ENCODE peak calls at places on chromosomes 7 and 10, in seven cellular contexts. F, Z, L, H, M, I and B are unnamed samples. For H3K4me1, the result is how much of the 10 kb centered on the place peaks cover.

GRCh38 chr10:64044098-64044497 is 522.9 kb downstream of the REEP3 start:
- DNase-seq in F (no peak), Z (no peak), L (no peak), H (no peak), M (no peak), I (no peak), B (no peak)

GRCh38 chr10:89414146-89414878 is at the start of gene IFIT5:
- DNase-seq in F (peak), Z (peak), L (peak), H (peak), M (peak), I (peak), B (peak)

GRCh38 chr7:18208921-18209320 is 181.3 kb upstream of the PRPS1L1 start:
- DNase-seq in F (no peak), Z (no peak), L (no peak), H (no peak), M (no peak), I (no peak), B (no peak)

GRCh38 chr7:13860734-13861133 is 128.7 kb downstream of the ETV1 start:
- DNase-seq in F (no peak), Z (no peak), L (no peak), H (no peak), M (no peak), I (peak), B (no peak)

GRCh38 chr10:132492323-132493035 is 45.1 kb upstream of the INPP5A start:
- DNase-seq in F (no peak), Z (no peak), L (peak), H (no peak), M (no peak), I (no peak), B (peak)

GRCh38 chr7:45575501-45576248 is 1.5 kb downstream of the ADCY1 start:
- DNase-seq in F (no peak), Z (no peak), L (no peak), H (no peak), M (no peak), I (no peak), B (no peak)

GRCh38 chr10:96565774-96566173 is 21.0 kb downstream of the TM9SF3 start:
- DNase-seq in F (no peak), Z (no peak), L (no peak), H (no peak), M (no peak), I (no peak), B (peak)

GRCh38 chr7:141533149-141533949 is 17.9 kb upstream of the AGK start:
- DNase-seq in F (peak), Z (peak), L (peak), H (peak), M (peak), I (peak), B (peak)

GRCh38 chr7:131546126-131546525 is 10.3 kb downstream of the PODXL start:
- DNase-seq in F (no peak), Z (no peak), L (no peak), H (no peak), M (peak), I (no peak), B (no peak)

GRCh38 chr10:95987685-95988426 is 55.5 kb upstream of the CCNJ start:
- DNase-seq in F (no peak), Z (no peak), L (no peak), H (no peak), M (no peak), I (no peak), B (no peak)

GRCh38 chr10:129840196-129840590 is 123.9 kb downstream of the EBF3 start:
- DNase-seq in F (no peak), Z (no peak), L (no peak), H (no peak), M (no peak), I (no peak), B (no peak)

GRCh38 chr7:154649434-154649833 is 353.5 kb downstream of the PAXIP1 start:
- DNase-seq in F (no peak), Z (no peak), L (no peak), H (no peak), M (no peak), I (no peak), B (no peak)

GRCh38 chr7:20238754-20239324 is 21.7 kb upstream of the MACC1 start:
- DNase-seq in F (no peak), Z (peak), L (no peak), H (no peak), M (peak), I (peak), B (peak)

GRCh38 chr10:33116293-33116697 is 158.3 kb upstream of the ITGB1 start:
- DNase-seq in F (peak), Z (peak), L (peak), H (no peak), M (no peak), I (no peak), B (peak)

GRCh38 chr7:79176859-79177477 is 276.5 kb downstream of the MAGI2 start:
- DNase-seq in F (no peak), Z (no peak), L (peak), H (no peak), M (peak), I (peak), B (peak)

GRCh38 chr10:80603516-80603915 is 65.8 kb downstream of the SH2D4B start:
- DNase-seq in F (no peak), Z (no peak), L (no peak), H (no peak), M (no peak), I (no peak), B (no peak)

GRCh38 chr10:27319752-27320561 is 79.4 kb upstream of the ACBD5 start:
- DNase-seq in F (no peak), Z (peak), L (peak), H (no peak), M (peak), I (peak), B (peak)

GRCh38 chr10:28922861-28923260 is 245.5 kb downstream of the BAMBI start:
- DNase-seq in F (no peak), Z (no peak), L (no peak), H (no peak), M (no peak), I (no peak), B (no peak)

GRCh38 chr7:13057462-13058200 is 370.2 kb downstream of the ARL4A start:
- DNase-seq in F (no peak), Z (no peak), L (no peak), H (no peak), M (no peak), I (no peak), B (no peak)

GRCh38 chr7:19377611-19378339 is 232.6 kb upstream of the FERD3L start:
- DNase-seq in F (no peak), Z (no peak), L (no peak), H (no peak), M (no peak), I (no peak), B (peak)

GRCh38 chr10:91162050-91162494 is 58.4 kb upstream of the PCGF5 start:
- DNase-seq in F (peak), Z (no peak), L (no peak), H (peak), M (peak), I (no peak), B (peak)

GRCh38 chr7:2978403-2978802 is 65.3 kb downstream of the CARD11 start:
- DNase-seq in F (peak), Z (peak), L (no peak), H (peak), M (peak), I (peak), B (no peak)

GRCh38 chr7:3028071-3028766 is 15.4 kb downstream of the CARD11 start:
- DNase-seq in F (peak), Z (peak), L (no peak), H (no peak), M (no peak), I (peak), B (peak)

GRCh38 chr7:25073451-25073850 is 51.6 kb downstream of the CYCS start:
- DNase-seq in F (no peak), Z (no peak), L (no peak), H (no peak), M (no peak), I (no peak), B (peak)

GRCh38 chr10:124640538-124641231 is 103.5 kb downstream of the FAM53B start:
- DNase-seq in F (no peak), Z (no peak), L (peak), H (no peak), M (no peak), I (peak), B (no peak)

GRCh38 chr7:7795736-7796135 is 77.3 kb upstream of the RPA3 start:
- DNase-seq in F (no peak), Z (no peak), L (no peak), H (no peak), M (no peak), I (peak), B (peak)

GRCh38 chr7:74284781-74285259 is 4.4 kb upstream of the CLIP2 start:
- DNase-seq in F (no peak), Z (no peak), L (peak), H (no peak), M (peak), I (no peak), B (no peak)

GRCh38 chr7:96719164-96719563 is 9.5 kb upstream of the SEM1 start:
- DNase-seq in F (no peak), Z (no peak), L (no peak), H (no peak), M (no peak), I (no peak), B (no peak)

GRCh38 chr7:32516551-32517082 is 21.3 kb downstream of the AVL9 start:
- DNase-seq in F (no peak), Z (no peak), L (no peak), H (no peak), M (peak), I (no peak), B (peak)

GRCh38 chr10:78464856-78465221 is 431.2 kb downstream of the RPS24 start:
- DNase-seq in F (no peak), Z (no peak), L (no peak), H (no peak), M (no peak), I (no peak), B (no peak)

GRCh38 chr10:27646194-27646593 is 99.4 kb downstream of the MKX start:
- DNase-seq in F (no peak), Z (no peak), L (no peak), H (no peak), M (no peak), I (no peak), B (peak)

GRCh38 chr7:143263266-143264195 is at the start of gene GSTK1:
- DNase-seq in F (peak), Z (peak), L (peak), H (peak), M (peak), I (peak), B (peak)

DNA sequence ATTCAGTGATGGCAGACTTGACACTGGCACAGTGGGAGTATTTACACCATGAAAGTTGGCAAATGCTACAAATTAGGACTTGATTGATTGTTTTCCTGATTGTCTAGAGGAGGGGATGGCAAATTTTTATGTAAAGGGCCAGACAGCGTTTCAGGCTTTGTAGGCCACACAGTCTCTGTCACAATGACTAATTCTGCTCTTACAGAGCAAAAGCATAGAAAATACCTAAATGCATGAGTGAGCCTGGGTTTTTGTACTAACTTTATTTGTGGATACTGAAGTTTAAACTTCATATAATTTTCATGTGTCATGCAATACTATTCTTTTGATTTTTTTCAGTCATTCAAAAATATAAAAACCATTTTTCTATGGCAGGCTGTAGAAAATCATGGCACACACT is 9.0 kb upstream of the ARMS2 start:
- DNase-seq in F (no peak), Z (no peak), L (no peak), H (no peak), M (no peak), I (no peak), B (no peak)
- H3K4me1 ChIP-seq in F (under half), Z (under half), L (under half), H (under half), M (under half), I (under half), B (under half)

GRCh38 chr7:11699666-11700065 is 132.3 kb downstream of the THSD7A start:
- DNase-seq in F (no peak), Z (no peak), L (no peak), H (no peak), M (no peak), I (no peak), B (no peak)

GRCh38 chr7:11702938-11703337 is 129.1 kb downstream of the THSD7A start:
- DNase-seq in F (no peak), Z (no peak), L (no peak), H (no peak), M (no peak), I (no peak), B (no peak)

GRCh38 chr7:11701829-11702560 is 130.0 kb downstream of the THSD7A start:
- DNase-seq in F (no peak), Z (no peak), L (no peak), H (no peak), M (no peak), I (no peak), B (peak)

GRCh38 chr7:11703829-11704228 is 128.2 kb downstream of the THSD7A start:
- DNase-seq in F (no peak), Z (no peak), L (no peak), H (no peak), M (no peak), I (no peak), B (no peak)

GRCh38 chr7:11698273-11698930 is 133.6 kb downstream of the THSD7A start:
- DNase-seq in F (no peak), Z (no peak), L (no peak), H (no peak), M (no peak), I (no peak), B (no peak)
- H3K4me3 ChIP-seq in F (no peak), Z (no peak), L (no peak), H (no peak), M (no peak), I (no peak), B (no peak)

GRCh38 chr10:52472406-52473146 is 158.5 kb downstream of the DKK1 start:
- DNase-seq in F (no peak), Z (no peak), L (no peak), H (no peak), M (no peak), I (no peak), B (no peak)

GRCh38 chr10:52466464-52466863 is 152.4 kb downstream of the DKK1 start:
- DNase-seq in F (no peak), Z (peak), L (no peak), H (no peak), M (no peak), I (no peak), B (no peak)

GRCh38 chr10:52465202-52465601 is 151.1 kb downstream of the DKK1 start:
- DNase-seq in F (no peak), Z (no peak), L (no peak), H (no peak), M (no peak), I (no peak), B (no peak)

GRCh38 chr10:52474265-52474664 is 160.2 kb downstream of the DKK1 start:
- DNase-seq in F (no peak), Z (no peak), L (no peak), H (no peak), M (no peak), I (no peak), B (no peak)

DNA sequence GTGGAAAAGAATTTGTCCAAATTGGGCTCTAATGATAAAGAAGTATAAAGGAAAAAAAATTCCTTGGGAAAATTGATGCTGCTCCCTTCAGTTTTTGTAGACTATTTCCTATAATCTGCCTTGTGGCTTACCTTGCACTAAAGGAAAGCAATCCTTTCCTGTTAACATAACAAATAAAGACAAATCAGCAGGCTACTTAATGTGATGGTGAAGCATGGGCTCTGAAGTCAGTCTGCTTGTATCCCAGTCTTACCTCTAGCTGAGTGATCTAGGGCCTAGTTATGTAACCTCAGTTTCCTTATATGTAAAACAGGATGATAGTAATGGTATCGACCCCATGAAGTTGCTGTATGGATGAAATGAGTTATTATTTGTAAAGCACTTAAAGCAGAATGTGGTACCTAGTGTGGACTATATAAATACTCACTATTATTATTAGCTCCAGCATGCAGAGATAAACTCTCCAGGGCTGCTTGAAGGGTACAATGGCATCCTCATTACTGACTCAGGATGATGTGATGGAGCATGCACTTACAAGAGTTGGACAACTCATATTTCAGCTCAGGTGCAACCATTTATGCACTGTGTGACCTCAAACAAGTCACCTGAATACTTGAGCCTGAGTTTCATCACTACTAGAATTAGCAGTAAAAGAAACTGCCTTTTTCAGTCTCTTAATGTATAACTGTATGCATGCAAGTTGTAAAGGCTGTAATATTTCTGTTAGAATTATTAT is 156.1 kb downstream of the DKK1 start:
- DNase-seq in F (no peak), Z (no peak), L (no peak), H (no peak), M (no peak), I (peak), B (no peak)
- H3K4me1 ChIP-seq in F (under half), Z (under half), L (under half), H (under half), M (under half), I (under half), B (under half)

DNA sequence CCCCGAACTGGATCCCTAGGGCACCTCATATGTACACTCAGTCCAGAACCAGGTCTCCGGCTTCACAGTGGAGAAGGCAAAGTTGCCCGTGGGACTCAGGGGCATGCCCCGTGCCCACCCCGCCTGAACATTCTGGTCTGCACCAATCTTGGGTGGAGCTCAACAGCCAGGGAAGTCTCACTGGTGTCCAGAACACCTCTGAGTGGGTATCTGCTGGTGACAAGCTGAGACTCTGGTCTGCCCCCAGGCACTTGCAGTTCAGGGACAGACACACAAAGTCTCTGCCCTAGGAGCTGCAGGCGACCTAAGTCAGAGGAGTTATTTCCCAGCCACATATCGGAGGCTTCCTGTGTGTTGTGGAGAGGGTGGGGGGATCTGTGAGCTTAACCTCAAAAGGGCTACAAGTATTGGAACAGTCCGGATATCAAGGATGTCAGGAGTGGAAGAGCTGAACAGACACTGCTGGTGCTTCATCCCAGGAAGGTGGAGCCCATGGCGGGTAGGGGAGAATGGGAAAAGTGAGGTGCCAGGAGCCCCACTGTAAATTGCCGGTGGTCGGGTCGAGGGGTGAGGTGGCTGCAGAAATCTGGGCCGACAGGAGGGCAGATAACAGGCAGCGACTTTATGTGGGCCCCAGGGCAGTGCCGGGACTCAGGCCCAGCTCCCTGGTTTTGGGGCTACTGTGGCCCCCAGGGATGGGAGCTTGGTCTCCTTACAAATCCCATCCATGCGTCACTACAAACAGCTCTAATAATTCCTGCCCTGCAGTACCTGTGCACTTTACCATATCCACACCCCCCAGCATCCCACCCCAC is 8.6 kb upstream of the TLX1 start:
- DNase-seq in F (no peak), Z (no peak), L (no peak), H (no peak), M (no peak), I (no peak), B (no peak)
- H3K4me3 ChIP-seq in F (no peak), Z (no peak), L (peak), H (peak), M (peak), I (no peak), B (no peak)

GRCh38 chr7:139726485-139726869 is 51.3 kb downstream of the HIPK2 start:
- DNase-seq in F (no peak), Z (no peak), L (no peak), H (no peak), M (no peak), I (no peak), B (peak)
- H3K4me1 ChIP-seq in F (under half), Z (under half), L (under half), H (under half), M (under half), I (half or more), B (under half)